ENCODE peak calls at places on chromosomes 3 and 15, in six cellular contexts. X, N, P, L, Q and O are unnamed samples.

GRCh38 chr15:60529332-60529731 is 50.4 kb upstream of the ICE2 start:
- DNase-seq in X (no peak), N (no peak), P (no peak), L (no peak), Q (no peak), O (no peak)

GRCh38 chr3:119469378-119470189 is 821 bp downstream of the POGLUT1 start:
- DNase-seq in X (no peak), N (no peak), P (peak), L (no peak), Q (no peak), O (no peak)

GRCh38 chr3:25420885-25421284 is 7.2 kb upstream of the RARB start:
- DNase-seq in X (no peak), N (no peak), P (no peak), L (no peak), Q (no peak), O (no peak)

GRCh38 chr3:13785853-13786455 is 93.9 kb downstream of the WNT7A start:
- DNase-seq in X (no peak), N (no peak), P (no peak), L (no peak), Q (no peak), O (no peak)

GRCh38 chr15:85318048-85318731 is 62.2 kb upstream of the AKAP13 start:
- DNase-seq in X (no peak), N (no peak), P (no peak), L (no peak), Q (no peak), O (no peak)

GRCh38 chr3:58068126-58068809 is 60.0 kb downstream of the FLNB start:
- DNase-seq in X (no peak), N (no peak), P (no peak), L (no peak), Q (no peak), O (no peak)

GRCh38 chr3:129461461-129462146 is 21.6 kb downstream of the IFT122 start:
- DNase-seq in X (no peak), N (no peak), P (peak), L (no peak), Q (no peak), O (no peak)

GRCh38 chr3:128112406-128112968 is 11.1 kb downstream of the RUVBL1 start:
- DNase-seq in X (no peak), N (no peak), P (peak), L (no peak), Q (no peak), O (no peak)

GRCh38 chr3:157544501-157545139 is 41.4 kb upstream of the VEPH1 start:
- DNase-seq in X (no peak), N (peak), P (no peak), L (no peak), Q (no peak), O (no peak)

GRCh38 chr3:57796261-57796660 is 40.2 kb downstream of the SLMAP start:
- DNase-seq in X (no peak), N (no peak), P (no peak), L (no peak), Q (no peak), O (no peak)

GRCh38 chr15:37891754-37892368 is 42.6 kb upstream of the TMCO5A start:
- DNase-seq in X (no peak), N (no peak), P (peak), L (no peak), Q (no peak), O (peak)

GRCh38 chr3:194323785-194324735 is 27.1 kb downstream of the CPN2 start:
- DNase-seq in X (no peak), N (no peak), P (peak), L (no peak), Q (peak), O (peak)

GRCh38 chr3:170499562-170500156 is 81.0 kb downstream of the CLDN11 start:
- DNase-seq in X (no peak), N (no peak), P (peak), L (peak), Q (no peak), O (peak)

GRCh38 chr3:172192830-172193415 is 153.5 kb downstream of the FNDC3B start:
- DNase-seq in X (no peak), N (no peak), P (no peak), L (no peak), Q (no peak), O (no peak)

GRCh38 chr3:106692624-106693023 is 684.6 kb upstream of the CCDC54 start:
- DNase-seq in X (no peak), N (no peak), P (no peak), L (no peak), Q (no peak), O (no peak)

GRCh38 chr3:129933471-129933870 is 40.0 kb upstream of the TMCC1 start:
- DNase-seq in X (no peak), N (no peak), P (no peak), L (no peak), Q (peak), O (no peak)

GRCh38 chr3:161314836-161315391 is 56.4 kb downstream of the SPTSSB start:
- DNase-seq in X (no peak), N (no peak), P (no peak), L (no peak), Q (no peak), O (no peak)

GRCh38 chr15:72585659-72586058 is 68.8 kb upstream of the GOLGA6B start:
- DNase-seq in X (no peak), N (no peak), P (peak), L (no peak), Q (no peak), O (no peak)

GRCh38 chr3:129569856-129570255 is 26.9 kb downstream of the H1-8 start:
- DNase-seq in X (no peak), N (no peak), P (no peak), L (no peak), Q (no peak), O (no peak)

GRCh38 chr15:26981492-26981891 is 10.5 kb downstream of the GABRG3 start:
- DNase-seq in X (no peak), N (no peak), P (no peak), L (no peak), Q (no peak), O (no peak)

GRCh38 chr15:72285927-72286516 is 13.7 kb upstream of the PARP6 start:
- DNase-seq in X (no peak), N (peak), P (peak), L (peak), Q (no peak), O (peak)

GRCh38 chr3:130242850-130243569 is 102.5 kb upstream of the COL6A5 start:
- DNase-seq in X (no peak), N (peak), P (no peak), L (no peak), Q (no peak), O (peak)

GRCh38 chr3:63654931-63655330 is 2.5 kb downstream of the SNTN start:
- DNase-seq in X (no peak), N (no peak), P (no peak), L (no peak), Q (no peak), O (no peak)

GRCh38 chr15:38648116-38648843 is 83.7 kb upstream of the RASGRP1 start:
- DNase-seq in X (no peak), N (no peak), P (no peak), L (no peak), Q (no peak), O (no peak)

GRCh38 chr15:62779041-62779810 is 263.3 kb upstream of the TPM1 start:
- DNase-seq in X (no peak), N (no peak), P (peak), L (no peak), Q (no peak), O (peak)

GRCh38 chr15:44028349-44028748 is 166.7 kb downstream of the FRMD5 start:
- DNase-seq in X (no peak), N (no peak), P (no peak), L (no peak), Q (no peak), O (no peak)

GRCh38 chr3:23170306-23170705 is 32.8 kb upstream of the UBE2E2 start:
- DNase-seq in X (no peak), N (no peak), P (no peak), L (no peak), Q (no peak), O (no peak)

GRCh38 chr3:184261270-184262165 is at the start of gene CAMK2N2:
- DNase-seq in X (no peak), N (peak), P (peak), L (peak), Q (no peak), O (peak)

GRCh38 chr3:13839766-13840340 is 40.0 kb downstream of the WNT7A start:
- DNase-seq in X (no peak), N (no peak), P (no peak), L (no peak), Q (no peak), O (no peak)

GRCh38 chr3:146110156-146110555 is 50.8 kb downstream of the PLOD2 start:
- DNase-seq in X (no peak), N (no peak), P (no peak), L (no peak), Q (no peak), O (no peak)

GRCh38 chr15:47135279-47135678 is 582.0 kb upstream of the SEMA6D start:
- DNase-seq in X (no peak), N (no peak), P (no peak), L (no peak), Q (no peak), O (no peak)

GRCh38 chr15:64619880-64620839 is 155.2 kb downstream of the RBPMS2 start:
- DNase-seq in X (no peak), N (no peak), P (no peak), L (no peak), Q (no peak), O (no peak)

GRCh38 chr15:48855501-48856440 is 22.2 kb upstream of the EID1 start:
- DNase-seq in X (no peak), N (peak), P (peak), L (peak), Q (no peak), O (peak)

GRCh38 chr3:58122936-58123700 is 87.7 kb downstream of the DNASE1L3 start:
- DNase-seq in X (no peak), N (no peak), P (no peak), L (no peak), Q (no peak), O (no peak)

GRCh38 chr3:78035020-78035660 is 995.2 kb downstream of the ROBO2 start:
- DNase-seq in X (no peak), N (no peak), P (no peak), L (no peak), Q (no peak), O (no peak)

DNA sequence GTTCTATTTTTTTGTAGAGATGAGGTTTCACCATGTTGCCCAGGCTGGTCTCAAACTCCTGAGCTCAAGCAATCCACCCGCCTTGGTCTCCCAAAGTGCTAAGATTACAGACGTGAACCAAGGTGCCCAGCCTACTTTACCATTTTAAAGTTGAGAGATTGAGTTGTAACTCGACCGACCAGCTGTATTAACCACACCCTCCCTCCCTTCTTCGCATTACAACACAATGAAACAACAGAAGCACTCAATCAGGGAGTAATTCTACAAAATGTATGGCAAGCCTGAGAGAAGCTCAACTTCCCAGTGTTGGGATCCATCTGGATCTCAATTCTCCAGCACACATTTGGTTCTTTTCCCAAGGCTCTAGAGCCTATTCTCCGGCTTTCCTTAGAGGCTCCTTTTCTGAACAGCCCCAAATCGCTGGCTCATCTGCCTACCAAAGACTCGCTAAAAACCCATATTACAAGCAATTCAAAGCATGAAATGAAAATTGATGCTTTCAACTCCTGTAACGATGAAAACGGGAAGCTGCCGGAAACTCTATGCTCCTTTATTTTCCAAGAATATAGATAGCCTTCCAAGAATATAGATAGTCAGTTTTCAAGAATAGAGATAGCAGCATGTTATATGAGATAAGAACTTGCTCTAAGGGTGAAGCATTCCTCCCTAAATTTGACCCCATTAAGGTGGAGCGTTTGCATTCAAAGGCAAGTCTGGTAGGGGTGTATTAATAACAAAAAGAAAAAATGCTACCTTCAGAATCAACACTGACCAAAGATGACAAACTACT is 450.9 kb downstream of the MAGI1 start:
- DNase-seq in X (no peak), N (no peak), P (no peak), L (no peak), Q (no peak), O (no peak)
- H3K27ac ChIP-seq in X (no peak), N (no peak), P (no peak), L (no peak), Q (no peak), O (no peak)

GRCh38 chr3:15812183-15812582 is 14.4 kb upstream of the ANKRD28 start:
- DNase-seq in X (no peak), N (no peak), P (no peak), L (no peak), Q (no peak), O (no peak)
- TF ChIP-seq CTCF in X (peak), N (peak), P (peak), L (peak), Q (peak), O (peak)

DNA sequence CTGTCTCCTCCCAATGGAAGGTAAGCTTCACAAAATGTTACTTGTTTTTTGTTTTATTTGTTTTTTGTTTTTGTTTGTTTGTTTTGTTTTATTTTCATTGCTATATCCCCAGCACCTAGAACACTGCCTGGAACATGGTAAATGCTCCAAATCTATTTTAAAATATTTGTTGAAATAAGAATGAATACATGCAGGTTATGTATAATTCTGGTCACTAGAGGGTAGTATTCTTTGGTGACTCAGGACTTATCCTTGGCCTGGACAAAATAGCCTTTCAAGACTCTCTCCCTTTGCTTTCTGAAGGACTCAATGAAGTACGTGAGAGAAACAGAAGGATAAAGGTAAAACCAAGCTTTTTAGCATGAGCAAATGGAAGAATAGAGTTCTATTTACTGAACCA is 46.9 kb upstream of the PPP2R3A start:
- DNase-seq in X (no peak), N (no peak), P (no peak), L (no peak), Q (no peak), O (no peak)
- TF ChIP-seq POLR2A in X (no peak), N (no peak), P (no peak), L (no peak), Q (no peak), O (no peak)

GRCh38 chr3:49353022-49353421 is 5.1 kb downstream of the GPX1 start:
- DNase-seq in X (no peak), N (no peak), P (no peak), L (no peak), Q (no peak), O (no peak)
- H3K27ac ChIP-seq in X (peak), N (peak), P (peak), L (no peak), Q (no peak), O (no peak)

GRCh38 chr3:19116239-19116638 is 32.1 kb upstream of the KCNH8 start:
- DNase-seq in X (no peak), N (no peak), P (no peak), L (no peak), Q (no peak), O (no peak)
- TF ChIP-seq CTCF in X (no peak), N (no peak), P (no peak), L (no peak), Q (no peak), O (no peak)